ENCODE peak calls at places on chromosome 6, in eight cellular contexts. W is WERI-Rb-1; P is lower lobe of right lung; K is fibroblast of the aortic adventitia; F is D341Med; I is CD8-positive, alpha-beta T cell; E is effector CD4-positive, alpha-beta T cell; X is epithelial cell of proximal tubule. V is an unnamed sample.

GRCh38 chr6:134519456-134519855 is 201.5 kb upstream of the SGK1 start:
- DNase-seq in W (no peak), P (peak; percentile 67), K (no peak), F (no peak), I (peak; percentile 44), E (peak; percentile 7), X (no peak), V (no peak)

GRCh38 chr6:37874726-37875125 is 55.2 kb downstream of the ZFAND3 start:
- DNase-seq in W (no peak), P (no peak), K (no peak), F (no peak), I (no peak), E (no peak), X (no peak), V (no peak)

GRCh38 chr6:56359201-56359899 is 112.0 kb upstream of the COL21A1 start:
- DNase-seq in W (peak; percentile 81), P (no peak), K (peak; percentile 86), F (peak; percentile 64), I (peak; percentile 46), E (peak; percentile 38), X (no peak), V (peak; percentile 65)

GRCh38 chr6:170102038-170102437 is 188.8 kb downstream of the DLL1 start:
- DNase-seq in W (no peak), P (no peak), K (no peak), F (no peak), I (no peak), E (no peak), X (no peak), V (no peak)

GRCh38 chr6:103983000-103983399 is 876.7 kb downstream of the HACE1 start:
- DNase-seq in W (no peak), P (no peak), K (no peak), F (no peak), I (no peak), E (no peak), X (no peak), V (no peak)

GRCh38 chr6:154337423-154338005 is 19.1 kb downstream of the IPCEF1 start:
- DNase-seq in W (no peak), P (no peak), K (no peak), F (no peak), I (no peak), E (no peak), X (no peak), V (no peak)

GRCh38 chr6:54060286-54060685 is 51.0 kb upstream of the MLIP start:
- DNase-seq in W (no peak), P (no peak), K (peak; percentile 46), F (no peak), I (no peak), E (no peak), X (peak; percentile 33), V (no peak)

GRCh38 chr6:166112580-166112979 is 55.1 kb downstream of the TBXT start:
- DNase-seq in W (no peak), P (no peak), K (peak; percentile 61), F (no peak), I (no peak), E (no peak), X (no peak), V (peak; percentile 51)

GRCh38 chr6:28586273-28586672 is 60.6 kb downstream of the GPX5 start:
- DNase-seq in W (no peak), P (no peak), K (no peak), F (no peak), I (no peak), E (no peak), X (no peak), V (no peak)

GRCh38 chr6:100175814-100176275 is 181.8 kb upstream of the MCHR2 start:
- DNase-seq in W (no peak), P (no peak), K (peak; percentile 88), F (no peak), I (no peak), E (no peak), X (peak; percentile 53), V (peak; percentile 91)

GRCh38 chr6:25655746-25656145 is 3.7 kb downstream of the SCGN start:
- DNase-seq in W (no peak), P (no peak), K (no peak), F (no peak), I (no peak), E (no peak), X (no peak), V (no peak)

GRCh38 chr6:9112548-9112947 is 677.2 kb upstream of the SLC35B3 start:
- DNase-seq in W (no peak), P (no peak), K (no peak), F (no peak), I (no peak), E (no peak), X (no peak), V (no peak)

GRCh38 chr6:12096342-12096741 is 84.2 kb downstream of the HIVEP1 start:
- DNase-seq in W (no peak), P (no peak), K (no peak), F (no peak), I (no peak), E (no peak), X (no peak), V (no peak)

GRCh38 chr6:105714846-105715245 is 312.0 kb upstream of the PREP start:
- DNase-seq in W (no peak), P (no peak), K (no peak), F (no peak), I (no peak), E (no peak), X (no peak), V (no peak)

V was measured in HFFc6.